ENCODE peak calls at places on chromosome 12, in five cellular contexts. S is AG04449, J is left ventricle myocardium inferior, G is fibroblast of lung, K is breast epithelium. T is an unnamed sample.

GRCh38 chr12:123614531-123614930 is 12.6 kb downstream of the DDX55 start:
- DNase-seq in S (no peak), J (no peak), G (peak), K (no peak), T (no peak)

GRCh38 chr12:9707864-9708808 is 24.8 kb downstream of the CLECL1 start:
- DNase-seq in S (no peak), J (peak), G (peak), K (no peak), T (no peak)

GRCh38 chr12:58533652-58534051 is 386.7 kb downstream of the LRIG3 start:
- DNase-seq in S (no peak), J (no peak), G (no peak), K (no peak), T (no peak)

GRCh38 chr12:102462803-102463499 is 17.4 kb downstream of the IGF1 start:
- DNase-seq in S (no peak), J (no peak), G (peak), K (no peak), T (no peak)

GRCh38 chr12:101459642-101460346 is 15.3 kb upstream of the SPIC start:
- DNase-seq in S (no peak), J (no peak), G (peak), K (no peak), T (no peak)

GRCh38 chr12:96190403-96191170 is 3.6 kb upstream of the ELK3 start:
- DNase-seq in S (no peak), J (no peak), G (no peak), K (no peak), T (no peak)

GRCh38 chr12:71349950-71350349 is 89.6 kb upstream of the LGR5 start:
- DNase-seq in S (no peak), J (no peak), G (no peak), K (no peak), T (no peak)

GRCh38 chr12:100268835-100269564 is 2.0 kb downstream of the SCYL2 start:
- DNase-seq in S (no peak), J (no peak), G (peak), K (no peak), T (no peak)

GRCh38 chr12:93894391-93895095 is 217.4 kb downstream of the CRADD start:
- DNase-seq in S (no peak), J (peak), G (peak), K (peak), T (no peak)

GRCh38 chr12:105764216-105764835 is 374.4 kb downstream of the NUAK1 start:
- DNase-seq in S (no peak), J (no peak), G (no peak), K (no peak), T (no peak)

GRCh38 chr12:51836012-51836832 is 12.3 kb downstream of the FIGNL2 start:
- DNase-seq in S (no peak), J (no peak), G (no peak), K (no peak), T (no peak)

GRCh38 chr12:52769354-52769753 is 7.8 kb downstream of the KRT76 start:
- DNase-seq in S (no peak), J (no peak), G (no peak), K (no peak), T (no peak)

GRCh38 chr12:82203076-82203475 is 155.1 kb downstream of the CCDC59 start:
- DNase-seq in S (no peak), J (no peak), G (no peak), K (no peak), T (no peak)

GRCh38 chr12:95918194-95918993 is 24.0 kb downstream of the CCDC38 start:
- DNase-seq in S (no peak), J (no peak), G (peak), K (no peak), T (no peak)

GRCh38 chr12:51381226-51382079 is 9.8 kb downstream of the GALNT6 start:
- DNase-seq in S (no peak), J (no peak), G (peak), K (no peak), T (no peak)

GRCh38 chr12:111544032-111544431 is 55.1 kb downstream of the ATXN2 start:
- DNase-seq in S (no peak), J (no peak), G (no peak), K (no peak), T (no peak)

GRCh38 chr12:24960222-24960855 is 11.4 kb upstream of the BCAT1 start:
- DNase-seq in S (no peak), J (no peak), G (peak), K (no peak), T (no peak)

GRCh38 chr12:52350021-52350620 is 17.2 kb downstream of the KRT85 start:
- DNase-seq in S (no peak), J (no peak), G (no peak), K (peak), T (no peak)

GRCh38 chr12:93447555-93448265 is 6.0 kb upstream of the UBE2N start:
- DNase-seq in S (no peak), J (no peak), G (no peak), K (no peak), T (no peak)

GRCh38 chr12:124327362-124328043 is 32.6 kb downstream of the RFLNA start:
- DNase-seq in S (no peak), J (peak), G (no peak), K (no peak), T (no peak)

GRCh38 chr12:94147991-94148840 is at the start of gene PLXNC1:
- DNase-seq in S (no peak), J (peak), G (peak), K (no peak), T (peak)

GRCh38 chr12:84512751-84513150 is 399.8 kb downstream of the SLC6A15 start:
- DNase-seq in S (no peak), J (no peak), G (peak), K (no peak), T (no peak)

GRCh38 chr12:106138279-106138645 is 492 bp downstream of the NUAK1 start:
- DNase-seq in S (no peak), J (no peak), G (no peak), K (no peak), T (peak)

GRCh38 chr12:75641031-75641780 is 129.8 kb upstream of the KRR1 start:
- DNase-seq in S (no peak), J (no peak), G (peak), K (no peak), T (no peak)

GRCh38 chr12:97943359-97943758 is 480.8 kb downstream of the RMST start:
- DNase-seq in S (no peak), J (no peak), G (peak), K (no peak), T (no peak)
- TF ChIP-seq CTCF in S (no peak), J (no peak), G (no peak), K (no peak), T (no peak)

DNA sequence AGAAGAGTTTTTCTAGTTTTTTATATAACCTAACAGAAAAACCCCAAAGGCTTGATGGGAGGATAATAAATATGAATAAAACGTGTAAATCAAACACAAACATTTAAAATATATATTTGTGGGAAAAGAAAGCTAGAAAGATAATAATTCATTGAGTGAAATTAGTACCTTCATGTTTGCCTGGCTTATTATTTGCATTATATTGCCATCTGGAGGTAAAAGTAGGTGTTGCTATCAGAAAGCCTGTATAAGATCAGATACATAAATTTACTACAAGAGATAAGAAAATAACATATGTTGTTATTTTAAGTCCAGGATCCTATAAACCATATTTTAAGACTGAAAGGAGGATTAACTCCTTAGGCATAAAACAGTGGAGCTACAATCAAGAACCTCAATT is 77.7 kb downstream of the NTS start:
- DNase-seq in S (no peak), J (no peak), G (peak), K (no peak), T (no peak)
- TF ChIP-seq CTCF in S (peak), J (no peak), G (no peak), K (no peak), T (no peak)

DNA sequence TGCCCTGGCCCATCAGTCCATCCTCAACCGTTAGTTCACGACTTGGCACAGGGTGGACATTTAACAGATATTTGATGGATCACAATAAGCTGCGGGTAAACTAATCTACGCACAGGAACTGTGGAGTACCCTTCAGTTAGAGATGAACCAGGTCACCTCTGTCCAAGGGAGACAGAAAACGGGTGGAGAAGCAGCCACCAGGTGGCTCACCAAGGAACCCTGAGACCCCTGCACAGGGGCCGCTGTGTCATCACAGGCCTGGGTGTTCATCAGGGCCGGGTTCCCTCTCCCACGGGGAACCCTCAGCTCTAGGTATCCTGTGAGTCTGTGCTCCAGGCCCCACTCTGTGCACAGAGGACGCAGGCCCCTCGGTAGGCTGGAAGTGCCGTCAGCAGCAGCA is 122.2 kb downstream of the PIWIL1 start:
- DNase-seq in S (no peak), J (no peak), G (no peak), K (no peak), T (no peak)
- TF ChIP-seq CTCF in S (no peak), J (no peak), G (no peak), K (no peak), T (no peak)

DNA sequence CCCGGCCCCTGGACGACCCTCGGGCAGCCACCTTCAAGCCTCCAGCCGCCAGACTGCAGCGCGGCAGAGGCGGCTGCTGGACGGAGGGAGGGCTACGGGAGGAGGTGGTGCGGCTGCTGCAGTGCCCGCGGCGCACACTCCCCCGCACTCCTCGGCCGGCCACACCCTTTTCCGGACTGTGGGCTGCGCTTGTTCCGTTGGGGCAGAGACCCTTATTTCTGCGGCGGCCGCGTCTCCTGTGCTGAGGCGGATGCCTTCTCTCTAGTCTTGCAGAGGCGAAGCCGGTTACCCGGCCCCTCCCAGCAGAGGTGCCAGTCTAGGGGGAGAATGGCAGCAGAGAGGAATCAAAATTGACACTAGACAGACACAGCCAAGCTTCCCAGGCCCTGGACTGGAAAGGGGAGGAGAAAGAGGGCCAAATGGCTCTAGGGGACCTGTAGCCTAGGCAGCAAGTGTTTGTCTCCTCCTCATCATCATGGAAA is 1.2 kb downstream of the ESYT1 start:
- DNase-seq in S (no peak), J (peak), G (peak), K (peak), T (peak)
- TF ChIP-seq CTCF in S (no peak), J (no peak), G (no peak), K (no peak), T (no peak)

DNA sequence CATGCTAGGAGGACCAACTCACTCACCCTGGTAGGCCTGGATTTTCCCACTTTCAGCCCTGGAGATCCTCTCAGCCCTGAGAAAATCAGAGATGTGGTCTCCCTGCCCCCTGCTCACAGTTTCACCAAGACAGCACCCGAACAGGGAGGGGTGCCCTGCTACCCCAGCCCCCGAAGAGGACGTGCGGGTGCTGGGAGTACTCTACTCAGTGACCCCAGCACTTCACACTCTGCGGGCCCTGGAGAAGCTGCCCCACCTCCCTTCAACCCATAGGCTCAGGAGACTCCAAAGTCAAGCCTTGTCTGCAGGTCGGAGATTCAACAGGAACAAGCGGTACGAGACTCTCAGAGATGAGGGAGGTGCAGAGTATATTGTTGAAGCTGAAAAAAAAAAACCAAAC is 66.5 kb downstream of the RIMBP2 start:
- DNase-seq in S (no peak), J (no peak), G (no peak), K (peak), T (no peak)
- TF ChIP-seq CTCF in S (no peak), J (no peak), G (no peak), K (no peak), T (no peak)

T was measured in activated B cell treated with CpG ODN at 0.5 μM for 24 hours.